ENCODE peak calls at places on chromosomes 1 and 21, in six cellular contexts. V is HTR-8/SVneo; R is amniotic epithelial cell; I is activated naive CD4-positive, alpha-beta T cell treated with anti-CD3 and anti-CD28 coated beads, Interleukin-2, amount 10 ng/mL, durations not matched to agents 7 days and 5 days; U is NCI-H2029; X is stimulated activated CD4-positive, alpha-beta T cell treated with anti-CD3 and anti-CD28 coated beads, Interleukin-12 subunit alpha, Interleukin-12 subunit beta, amount 100 ng/mL, for 24 hours. M is an unnamed sample.

GRCh38 chr1:214718724-214719123 is 115.7 kb downstream of the CENPF start:
- DNase-seq in V (no peak), X (no peak), U (no peak), I (no peak), R (no peak), M (no peak)

GRCh38 chr1:52582116-52582696 is 20.0 kb upstream of the GPX7 start:
- DNase-seq in X (no peak), U (no peak), V (no peak), R (no peak), I (no peak), M (no peak)

GRCh38 chr21:37164742-37165141 is 91.7 kb downstream of the TTC3 start:
- DNase-seq in X (no peak), U (no peak), V (no peak), R (peak), I (no peak), M (no peak)

GRCh38 chr1:54973205-54973921 is 7.1 kb upstream of the TMEM61 start:
- DNase-seq in I (no peak), V (peak), X (no peak), U (no peak), R (peak), M (no peak)

GRCh38 chr1:219661464-219662092 is 48.7 kb upstream of the ZC3H11B start:
- DNase-seq in R (no peak), I (no peak), X (no peak), V (no peak), U (no peak), M (no peak)

GRCh38 chr1:42052300-42052699 is 100.9 kb upstream of the GUCA2B start:
- DNase-seq in I (no peak), V (no peak), X (no peak), R (peak), U (no peak), M (no peak)

GRCh38 chr1:225425211-225425786 is 2.5 kb downstream of the LBR start:
- DNase-seq in R (peak), X (no peak), U (no peak), I (no peak), V (peak), M (no peak)

GRCh38 chr21:40606341-40606740 is 240.6 kb downstream of the DSCAM start:
- DNase-seq in R (no peak), I (no peak), U (no peak), X (no peak), V (no peak), M (no peak)

GRCh38 chr21:31132574-31133242 is 94.4 kb upstream of the KRTAP19-8 start:
- DNase-seq in I (peak), X (peak), R (no peak), V (no peak), U (no peak), M (peak)

GRCh38 chr1:113616201-113616600 is 143.1 kb downstream of the PHTF1 start:
- DNase-seq in I (no peak), R (no peak), X (no peak), U (no peak), V (no peak), M (no peak)

GRCh38 chr1:225653463-225654276 is 747 bp upstream of the ENAH start:
- DNase-seq in R (peak), X (no peak), U (peak), I (peak), V (peak), M (no peak)

GRCh38 chr21:15592271-15592860 is 137.4 kb upstream of the USP25 start:
- DNase-seq in R (peak), U (no peak), X (no peak), I (no peak), V (peak), M (peak)

GRCh38 chr21:29149771-29150425 is 19.5 kb downstream of the MAP3K7CL start:
- DNase-seq in U (no peak), I (no peak), V (no peak), R (no peak), X (no peak), M (no peak)

GRCh38 chr1:41629571-41629970 is 145.1 kb upstream of the EDN2 start:
- DNase-seq in V (no peak), U (no peak), X (no peak), I (no peak), R (peak), M (no peak)

GRCh38 chr1:38789498-38790169 is 69.9 kb downstream of the RRAGC start:
- DNase-seq in V (no peak), X (no peak), R (no peak), I (no peak), U (peak), M (no peak)

GRCh38 chr1:55938376-55938850 is 641.0 kb downstream of the PLPP3 start:
- DNase-seq in U (no peak), X (no peak), V (no peak), R (no peak), I (no peak), M (no peak)

GRCh38 chr1:153791856-153792253 is 16.6 kb downstream of the SLC27A3 start:
- DNase-seq in I (peak), U (no peak), V (no peak), R (peak), X (no peak), M (no peak)

GRCh38 chr1:77762072-77762476 is 2.4 kb upstream of the USP33 start:
- DNase-seq in U (no peak), X (no peak), I (no peak), V (peak), R (peak), M (no peak)

GRCh38 chr1:30475201-30475600 is 248.2 kb downstream of the MATN1 start:
- DNase-seq in X (no peak), R (no peak), U (no peak), I (no peak), V (no peak), M (no peak)

M was measured in DND-41.